ENCODE peak calls at places on chromosomes 4 and X, in eight cellular contexts. One of them, this sample, is unnamed.

GRCh38 chr4:76689079-76689817 is 208.7 kb downstream of the SOWAHB start:
- DNase-seq in C1 segment of cervical spinal cord: peak; percentile 17
- DNase-seq in stimulated activated CD4-positive, alpha-beta T cell treated with anti-CD3 and anti-CD28 coated beads, TNF-alpha, amount 100 ng/mL, for 4 hours: no peak
- DNase-seq in substantia nigra: no peak
- DNase-seq in A549: peak; percentile 47
- DNase-seq in KBM-7: no peak
- DNase-seq in upper lobe of right lung: peak; percentile 75
- DNase-seq in NCI-H2107: peak; percentile 5
- DNase-seq in this sample: peak; percentile 62

GRCh38 chrX:47831788-47832187 is 4.9 kb upstream of the ZNF81 start:
- DNase-seq in C1 segment of cervical spinal cord: peak; percentile 4
- DNase-seq in stimulated activated CD4-positive, alpha-beta T cell treated with anti-CD3 and anti-CD28 coated beads, TNF-alpha, amount 100 ng/mL, for 4 hours: no peak
- DNase-seq in substantia nigra: no peak
- DNase-seq in A549: peak; percentile 38
- DNase-seq in KBM-7: peak; percentile 73
- DNase-seq in upper lobe of right lung: peak; percentile 65
- DNase-seq in NCI-H2107: peak; percentile 5
- DNase-seq in this sample: no peak

GRCh38 chr4:182758288-182758687 is 158.9 kb downstream of the DCTD start:
- DNase-seq in C1 segment of cervical spinal cord: no peak
- DNase-seq in stimulated activated CD4-positive, alpha-beta T cell treated with anti-CD3 and anti-CD28 coated beads, TNF-alpha, amount 100 ng/mL, for 4 hours: no peak
- DNase-seq in substantia nigra: no peak
- DNase-seq in A549: no peak
- DNase-seq in KBM-7: no peak
- DNase-seq in upper lobe of right lung: no peak
- DNase-seq in NCI-H2107: no peak
- DNase-seq in this sample: no peak

GRCh38 chr4:155679343-155679742 is 12.7 kb downstream of the GUCY1A1 start:
- DNase-seq in C1 segment of cervical spinal cord: no peak
- DNase-seq in stimulated activated CD4-positive, alpha-beta T cell treated with anti-CD3 and anti-CD28 coated beads, TNF-alpha, amount 100 ng/mL, for 4 hours: no peak
- DNase-seq in substantia nigra: no peak
- DNase-seq in A549: no peak
- DNase-seq in KBM-7: peak; percentile 87
- DNase-seq in upper lobe of right lung: no peak
- DNase-seq in NCI-H2107: no peak
- DNase-seq in this sample: no peak

GRCh38 chr4:42104521-42104920 is 47.9 kb downstream of the BEND4 start:
- DNase-seq in C1 segment of cervical spinal cord: no peak
- DNase-seq in stimulated activated CD4-positive, alpha-beta T cell treated with anti-CD3 and anti-CD28 coated beads, TNF-alpha, amount 100 ng/mL, for 4 hours: no peak
- DNase-seq in substantia nigra: no peak
- DNase-seq in A549: no peak
- DNase-seq in KBM-7: peak; percentile 65
- DNase-seq in upper lobe of right lung: no peak
- DNase-seq in NCI-H2107: no peak
- DNase-seq in this sample: no peak

GRCh38 chrX:139201924-139202323 is 328.6 kb upstream of the F9 start:
- DNase-seq in C1 segment of cervical spinal cord: no peak
- DNase-seq in stimulated activated CD4-positive, alpha-beta T cell treated with anti-CD3 and anti-CD28 coated beads, TNF-alpha, amount 100 ng/mL, for 4 hours: no peak
- DNase-seq in substantia nigra: no peak
- DNase-seq in A549: no peak
- DNase-seq in KBM-7: no peak
- DNase-seq in upper lobe of right lung: no peak
- DNase-seq in NCI-H2107: no peak
- DNase-seq in this sample: no peak

GRCh38 chrX:39946822-39947221 is 150.9 kb downstream of the BCOR start:
- DNase-seq in C1 segment of cervical spinal cord: no peak
- DNase-seq in stimulated activated CD4-positive, alpha-beta T cell treated with anti-CD3 and anti-CD28 coated beads, TNF-alpha, amount 100 ng/mL, for 4 hours: no peak
- DNase-seq in substantia nigra: no peak
- DNase-seq in A549: no peak
- DNase-seq in KBM-7: peak; percentile 43
- DNase-seq in upper lobe of right lung: peak; percentile 0
- DNase-seq in NCI-H2107: no peak
- DNase-seq in this sample: no peak

GRCh38 chr4:115609631-115610030 is 496.2 kb upstream of the NDST4 start:
- DNase-seq in C1 segment of cervical spinal cord: no peak
- DNase-seq in stimulated activated CD4-positive, alpha-beta T cell treated with anti-CD3 and anti-CD28 coated beads, TNF-alpha, amount 100 ng/mL, for 4 hours: no peak
- DNase-seq in substantia nigra: no peak
- DNase-seq in A549: no peak
- DNase-seq in KBM-7: no peak
- DNase-seq in upper lobe of right lung: no peak
- DNase-seq in NCI-H2107: no peak
- DNase-seq in this sample: no peak

GRCh38 chr4:69888336-69888735 is 28.4 kb upstream of the SULT1E1 start:
- DNase-seq in C1 segment of cervical spinal cord: no peak
- DNase-seq in stimulated activated CD4-positive, alpha-beta T cell treated with anti-CD3 and anti-CD28 coated beads, TNF-alpha, amount 100 ng/mL, for 4 hours: no peak
- DNase-seq in substantia nigra: no peak
- DNase-seq in A549: no peak
- DNase-seq in KBM-7: peak; percentile 54
- DNase-seq in upper lobe of right lung: no peak
- DNase-seq in NCI-H2107: no peak
- DNase-seq in this sample: no peak

GRCh38 chr4:52780627-52781354 is 29.6 kb upstream of the ERVMER34-1 start:
- DNase-seq in C1 segment of cervical spinal cord: no peak
- DNase-seq in stimulated activated CD4-positive, alpha-beta T cell treated with anti-CD3 and anti-CD28 coated beads, TNF-alpha, amount 100 ng/mL, for 4 hours: no peak
- DNase-seq in substantia nigra: no peak
- DNase-seq in A549: no peak
- DNase-seq in KBM-7: no peak
- DNase-seq in upper lobe of right lung: no peak
- DNase-seq in NCI-H2107: no peak
- DNase-seq in this sample: no peak

GRCh38 chr4:67327245-67327860 is 217.9 kb downstream of the CENPC start:
- DNase-seq in C1 segment of cervical spinal cord: peak; percentile 6
- DNase-seq in stimulated activated CD4-positive, alpha-beta T cell treated with anti-CD3 and anti-CD28 coated beads, TNF-alpha, amount 100 ng/mL, for 4 hours: no peak
- DNase-seq in substantia nigra: no peak
- DNase-seq in A549: peak; percentile 41
- DNase-seq in KBM-7: peak; percentile 63
- DNase-seq in upper lobe of right lung: no peak
- DNase-seq in NCI-H2107: peak; percentile 22
- DNase-seq in this sample: peak; percentile 2

GRCh38 chr4:60201052-60201673 is 999.0 kb upstream of the ADGRL3 start:
- DNase-seq in C1 segment of cervical spinal cord: peak; percentile 45
- DNase-seq in stimulated activated CD4-positive, alpha-beta T cell treated with anti-CD3 and anti-CD28 coated beads, TNF-alpha, amount 100 ng/mL, for 4 hours: no peak
- DNase-seq in substantia nigra: no peak
- DNase-seq in A549: no peak
- DNase-seq in KBM-7: peak; percentile 77
- DNase-seq in upper lobe of right lung: no peak
- DNase-seq in NCI-H2107: peak; percentile 0
- DNase-seq in this sample: no peak

GRCh38 chr4:80005863-80006262 is 67.2 kb downstream of the ANTXR2 start:
- DNase-seq in C1 segment of cervical spinal cord: no peak
- DNase-seq in stimulated activated CD4-positive, alpha-beta T cell treated with anti-CD3 and anti-CD28 coated beads, TNF-alpha, amount 100 ng/mL, for 4 hours: no peak
- DNase-seq in substantia nigra: no peak
- DNase-seq in A549: no peak
- DNase-seq in KBM-7: peak; percentile 11
- DNase-seq in upper lobe of right lung: no peak
- DNase-seq in NCI-H2107: no peak
- DNase-seq in this sample: no peak

GRCh38 chr4:158006973-158007372 is 165.9 kb downstream of the GASK1B start:
- DNase-seq in C1 segment of cervical spinal cord: no peak
- DNase-seq in stimulated activated CD4-positive, alpha-beta T cell treated with anti-CD3 and anti-CD28 coated beads, TNF-alpha, amount 100 ng/mL, for 4 hours: no peak
- DNase-seq in substantia nigra: no peak
- DNase-seq in A549: no peak
- DNase-seq in KBM-7: no peak
- DNase-seq in upper lobe of right lung: no peak
- DNase-seq in NCI-H2107: no peak
- DNase-seq in this sample: no peak

GRCh38 chr4:163858515-163858914 is 364.0 kb downstream of the TMA16 start:
- DNase-seq in C1 segment of cervical spinal cord: no peak
- DNase-seq in stimulated activated CD4-positive, alpha-beta T cell treated with anti-CD3 and anti-CD28 coated beads, TNF-alpha, amount 100 ng/mL, for 4 hours: no peak
- DNase-seq in substantia nigra: no peak
- DNase-seq in A549: no peak
- DNase-seq in KBM-7: no peak
- DNase-seq in upper lobe of right lung: no peak
- DNase-seq in NCI-H2107: no peak
- DNase-seq in this sample: no peak

GRCh38 chr4:55107054-55107453 is 18.3 kb downstream of the KDR start:
- DNase-seq in C1 segment of cervical spinal cord: no peak
- DNase-seq in stimulated activated CD4-positive, alpha-beta T cell treated with anti-CD3 and anti-CD28 coated beads, TNF-alpha, amount 100 ng/mL, for 4 hours: no peak
- DNase-seq in substantia nigra: no peak
- DNase-seq in A549: no peak
- DNase-seq in KBM-7: no peak
- DNase-seq in upper lobe of right lung: no peak
- DNase-seq in NCI-H2107: no peak
- DNase-seq in this sample: no peak

GRCh38 chr4:122652379-122652778 is 31.5 kb upstream of the IL21 start:
- DNase-seq in C1 segment of cervical spinal cord: no peak
- DNase-seq in stimulated activated CD4-positive, alpha-beta T cell treated with anti-CD3 and anti-CD28 coated beads, TNF-alpha, amount 100 ng/mL, for 4 hours: no peak
- DNase-seq in substantia nigra: no peak
- DNase-seq in A549: peak; percentile 7
- DNase-seq in KBM-7: peak; percentile 29
- DNase-seq in upper lobe of right lung: no peak
- DNase-seq in NCI-H2107: no peak
- DNase-seq in this sample: no peak

This sample was measured in NCI-H510A.